ENCODE peak calls at places on chromosome 3, in six cellular contexts. Z is RPMI8226; W is Kasumi-1; M is effector CD8-positive, alpha-beta T cell; Q is activated T-helper 1 cell treated with anti-CD3 and anti-CD28 coated beads, Interleukin-2, amount 50 U/mL, for 16 hours; A is HFFc6. Y is an unnamed sample.

GRCh38 chr3:119401069-119401468 is 62.3 kb downstream of the TMEM39A start:
- DNase-seq in Z (no peak), W (no peak), A (no peak), Q (no peak), M (no peak), Y (peak; percentile 26)

GRCh38 chr3:76585794-76586392 is 454.0 kb upstream of the ROBO2 start:
- DNase-seq in Z (peak; percentile 43), M (no peak), A (no peak), Q (no peak), W (peak; percentile 51), Y (peak; percentile 1)

GRCh38 chr3:178255315-178255714 is 280.9 kb upstream of the KCNMB2 start:
- DNase-seq in W (no peak), M (no peak), Q (no peak), Z (no peak), A (no peak), Y (no peak)

GRCh38 chr3:33380653-33381052 is 59.6 kb downstream of the UBP1 start:
- DNase-seq in M (no peak), A (no peak), W (no peak), Q (no peak), Z (no peak), Y (no peak)

GRCh38 chr3:142536519-142536918 is 42.0 kb downstream of the ATR start:
- DNase-seq in Q (no peak), W (no peak), M (no peak), A (no peak), Z (no peak), Y (no peak)

GRCh38 chr3:8767667-8768363 is 1.6 kb downstream of the OXTR start:
- DNase-seq in Z (peak; percentile 74), A (no peak), M (no peak), W (no peak), Q (no peak), Y (no peak)

GRCh38 chr3:56042326-56042951 is 425.8 kb downstream of the ERC2 start:
- DNase-seq in M (no peak), W (peak; percentile 47), Q (no peak), Z (no peak), A (peak; percentile 30), Y (peak; percentile 39)

GRCh38 chr3:45646051-45646585 is 43.1 kb upstream of the SACM1L start:
- DNase-seq in Q (no peak), A (no peak), Z (no peak), W (no peak), M (no peak), Y (no peak)

GRCh38 chr3:36796896-36797295 is 32.5 kb upstream of the DCLK3 start:
- DNase-seq in Z (no peak), Q (no peak), M (no peak), A (peak; percentile 31), W (no peak), Y (no peak)

GRCh38 chr3:182364723-182365650 is 428.3 kb upstream of the ATP11B start:
- DNase-seq in W (no peak), A (no peak), M (no peak), Z (no peak), Q (no peak), Y (no peak)

GRCh38 chr3:188931531-188931930 is 240.2 kb upstream of the TPRG1 start:
- DNase-seq in W (no peak), M (no peak), A (no peak), Z (no peak), Q (no peak), Y (peak; percentile 15)

GRCh38 chr3:12601072-12601471 is 44.2 kb downstream of the MKRN2 start:
- DNase-seq in A (no peak), W (no peak), Q (no peak), M (no peak), Z (no peak), Y (no peak)

GRCh38 chr3:172249039-172249438 is 199.2 kb downstream of the GHSR start:
- DNase-seq in M (no peak), Z (no peak), A (peak; percentile 65), W (no peak), Q (no peak), Y (no peak)

GRCh38 chr3:141242035-141242721 is 10.6 kb downstream of the PXYLP1 start:
- DNase-seq in W (no peak), Q (no peak), Z (no peak), A (no peak), M (no peak), Y (no peak)

GRCh38 chr3:119340436-119340835 is 46.3 kb downstream of the ARHGAP31 start:
- DNase-seq in Z (no peak), M (no peak), Q (no peak), W (no peak), A (no peak), Y (no peak)

GRCh38 chr3:111667621-111668239 is 72.6 kb upstream of the ZBED2 start:
- DNase-seq in M (peak; percentile 37), Z (peak; percentile 78), A (peak; percentile 49), W (peak; percentile 98), Q (no peak), Y (peak; percentile 93)

GRCh38 chr3:10983219-10983916 is 9.2 kb upstream of the SLC6A1 start:
- DNase-seq in Z (peak; percentile 65), M (no peak), W (no peak), A (peak; percentile 16), Q (no peak), Y (peak; percentile 60)

GRCh38 chr3:115525726-115526125 is 97.6 kb upstream of the GAP43 start:
- DNase-seq in Z (no peak), W (no peak), A (no peak), Q (no peak), M (no peak), Y (no peak)

GRCh38 chr3:172317984-172318383 is 130.3 kb downstream of the GHSR start:
- DNase-seq in M (no peak), Z (no peak), W (peak; percentile 67), A (peak; percentile 87), Q (no peak), Y (no peak)

GRCh38 chr3:15315003-15315402 is 17.4 kb downstream of the SH3BP5 start:
- DNase-seq in A (peak; percentile 20), M (no peak), W (peak; percentile 57), Z (peak; percentile 54), Q (no peak), Y (no peak)

GRCh38 chr3:172152869-172153268 is 113.5 kb downstream of the FNDC3B start:
- DNase-seq in Q (no peak), A (peak; percentile 63), W (no peak), M (no peak), Z (no peak), Y (no peak)

GRCh38 chr3:132803889-132804288 is 81.7 kb upstream of the NPHP3 start:
- DNase-seq in Z (no peak), M (no peak), W (no peak), Q (no peak), A (no peak), Y (peak; percentile 40)

GRCh38 chr3:188092648-188093047 is 61.3 kb upstream of the LPP start:
- DNase-seq in A (no peak), M (no peak), Z (no peak), W (no peak), Q (no peak), Y (peak; percentile 98)

GRCh38 chr3:101865751-101866509 is 16.6 kb downstream of the NFKBIZ start:
- DNase-seq in A (no peak), M (no peak), Q (no peak), Z (no peak), W (no peak), Y (peak; percentile 24)

GRCh38 chr3:61650276-61650675 is 88.9 kb downstream of the PTPRG start:
- DNase-seq in M (no peak), W (no peak), A (peak; percentile 81), Q (no peak), Z (no peak), Y (no peak)

GRCh38 chr3:20574746-20575145 is 388.7 kb upstream of the SGO1 start:
- DNase-seq in M (no peak), Z (no peak), W (no peak), A (peak; percentile 88), Q (no peak), Y (no peak)

Y was measured in NAMALWA.